ENCODE peak calls at places on chromosomes 1 and 21, in four cellular contexts. V is GM12878, L is HepG2, P is K562. O is an unnamed sample.
A peak's percentile ranks its signal among the peaks of the same experiment; 100 is the strongest.

GRCh38 chr1:244730153-244730933 is 77.4 kb downstream of the DESI2 start:
- DNase-seq in V (no peak), P (no peak), L (no peak), O (peak; percentile 57)

GRCh38 chr21:42563261-42564045 is 49.8 kb downstream of the SLC37A1 start:
- DNase-seq in P (peak; percentile 56), L (no peak), V (no peak), O (peak; percentile 1)

GRCh38 chr1:163821679-163822078 is 499.9 kb downstream of the NUF2 start:
- DNase-seq in V (no peak), L (no peak), P (no peak), O (no peak)

GRCh38 chr1:177772621-177773020 is 197.2 kb downstream of the SEC16B start:
- DNase-seq in V (no peak), P (no peak), L (no peak), O (no peak)

GRCh38 chr1:227913969-227914791 is 33.6 kb downstream of the WNT9A start:
- DNase-seq in L (no peak), P (no peak), V (no peak), O (no peak)

GRCh38 chr1:46302091-46303037 is 1.1 kb downstream of the LRRC41 start:
- DNase-seq in P (peak; percentile 76), L (peak; percentile 23), V (no peak), O (peak; percentile 43)

GRCh38 chr21:45363921-45364463 is 41.0 kb upstream of the COL18A1 start:
- DNase-seq in V (peak; percentile 8), P (peak; percentile 75), L (peak; percentile 82), O (no peak)

GRCh38 chr1:65011983-65012382 is 45.6 kb upstream of the JAK1 start:
- DNase-seq in L (no peak), V (no peak), P (no peak), O (no peak)

GRCh38 chr1:229408458-229409037 is 25.3 kb downstream of the ACTA1 start:
- DNase-seq in P (no peak), L (peak; percentile 55), V (no peak), O (no peak)

GRCh38 chr1:151905070-151905442 is 4.3 kb downstream of the THEM4 start:
- DNase-seq in L (no peak), V (no peak), P (peak; percentile 14), O (no peak)

GRCh38 chr1:3021801-3022401 is 634 bp downstream of the ACTRT2 start:
- DNase-seq in V (no peak), L (no peak), P (no peak), O (no peak)

GRCh38 chr1:41416081-41416480 is 54.8 kb downstream of the FOXO6 start:
- DNase-seq in V (no peak), P (no peak), L (no peak), O (no peak)

GRCh38 chr21:35395728-35396127 is 346.6 kb upstream of the RUNX1 start:
- DNase-seq in V (no peak), L (no peak), P (no peak), O (no peak)

GRCh38 chr1:194045416-194045815 is 859.0 kb upstream of the B3GALT2 start:
- DNase-seq in L (no peak), V (no peak), P (no peak), O (no peak)

GRCh38 chr1:225695578-225696332 is 42.8 kb upstream of the ENAH start:
- DNase-seq in P (no peak), L (peak; percentile 58), V (no peak), O (no peak)

GRCh38 chr21:39867198-39867650 is at the start of gene PCP4:
- DNase-seq in V (no peak), P (peak; percentile 74), L (peak; percentile 7), O (peak; percentile 87)

GRCh38 chr1:8352471-8352845 is 34.5 kb downstream of the SLC45A1 start:
- DNase-seq in L (no peak), P (no peak), V (no peak), O (no peak)

GRCh38 chr1:9726406-9726805 is 74.9 kb downstream of the PIK3CD start:
- DNase-seq in V (no peak), L (no peak), P (no peak), O (no peak)

GRCh38 chr21:41832230-41833137 is 46.7 kb downstream of the PRDM15 start:
- DNase-seq in L (no peak), V (no peak), P (no peak), O (no peak)

GRCh38 chr1:116075981-116076380 is 35.2 kb upstream of the MAB21L3 start:
- DNase-seq in L (no peak), P (no peak), V (no peak), O (no peak)

GRCh38 chr1:207644479-207644851 is 468 bp upstream of the CR1L start:
- DNase-seq in P (peak; percentile 43), L (no peak), V (no peak), O (no peak)

DNA sequence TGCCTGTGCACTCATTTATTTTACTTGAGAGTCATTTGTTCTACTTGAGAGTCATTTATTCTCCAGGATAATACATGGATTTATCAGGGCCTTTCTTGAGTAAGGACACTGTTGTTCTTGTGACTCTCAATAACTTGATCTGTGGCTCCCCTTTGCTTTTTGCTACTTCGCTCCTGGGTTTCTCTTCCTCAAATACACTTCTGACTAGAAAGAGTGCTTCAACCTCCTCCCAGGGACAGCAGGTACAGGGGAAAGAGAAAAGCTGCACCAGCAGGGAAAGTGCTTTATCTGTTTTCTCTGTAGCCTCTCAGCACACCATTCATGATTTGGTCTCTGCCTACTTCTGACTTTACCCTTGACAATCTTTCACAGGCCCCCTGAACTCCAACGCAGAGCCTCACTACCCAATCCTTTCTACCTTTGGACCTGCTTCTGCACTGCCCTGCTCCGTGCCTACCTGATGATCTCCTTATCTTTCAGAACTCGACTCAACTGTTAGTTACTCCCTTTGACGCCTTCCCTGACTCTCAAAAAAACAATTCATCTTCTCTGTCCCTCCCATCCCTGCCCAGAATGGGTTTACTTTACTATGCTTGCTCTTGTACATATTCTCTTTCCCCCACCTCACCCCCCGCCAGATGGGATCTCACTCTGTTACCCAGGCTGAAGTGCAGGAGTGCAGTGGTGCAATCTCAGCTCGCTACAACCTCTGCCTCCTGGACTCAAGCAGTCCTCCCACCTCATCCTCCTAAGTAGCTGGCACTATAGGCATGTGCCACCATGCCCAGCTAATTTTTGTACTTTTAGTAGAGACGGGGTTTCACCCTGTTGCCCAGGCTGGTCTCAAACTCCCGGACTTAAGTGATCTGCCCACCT is 15.6 kb upstream of the PIGM start:
- DNase-seq in V (no peak), P (no peak), L (peak; percentile 61), O (no peak)
- TF ChIP-seq NR2C2 in V (no peak), P (no peak), L (no peak), O (no peak)

DNA sequence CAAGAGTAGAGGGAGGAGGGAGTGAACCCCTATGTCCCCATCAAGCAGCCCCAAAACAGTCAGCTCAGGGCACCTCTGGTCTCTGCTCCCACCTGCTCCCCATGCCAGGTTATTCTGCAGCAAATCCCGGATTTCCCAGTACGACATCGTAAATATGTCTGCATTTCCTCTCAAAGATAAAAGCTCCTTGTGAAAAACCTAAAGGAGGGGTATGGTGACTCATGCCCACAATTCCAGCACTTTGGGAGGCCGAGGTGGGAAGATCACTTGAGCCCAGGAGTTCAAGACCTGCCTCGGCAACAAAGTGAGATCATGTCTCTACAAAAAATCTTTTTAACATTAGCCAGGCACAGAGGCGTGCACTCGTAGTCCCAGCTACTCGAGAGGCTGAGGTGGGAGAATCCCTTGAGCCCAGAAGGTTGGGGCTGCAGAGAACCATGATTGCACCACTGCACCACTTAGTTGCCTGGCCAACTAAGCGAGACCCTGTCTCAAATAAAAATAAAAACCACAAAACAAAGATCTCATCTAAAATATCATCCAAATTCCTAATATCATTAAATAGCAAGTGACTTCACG is 7.1 kb downstream of the ACOT7 start:
- DNase-seq in P (no peak), L (no peak), V (no peak), O (no peak)
- TF ChIP-seq ESRRA in P (no peak), L (no peak), V (no peak), O (no peak)

GRCh38 chr1:155124503-155125463 is 2.9 kb upstream of the EFNA1 start:
- DNase-seq in P (no peak), L (no peak), V (no peak), O (peak; percentile 43)
- TF ChIP-seq NR2C2 in P (no peak), L (no peak), V (no peak), O (no peak)

GRCh38 chr1:44819594-44820327 is 11.4 kb downstream of the BTBD19 start:
- DNase-seq in P (peak; percentile 90), V (peak; percentile 90), L (peak; percentile 90), O (peak; percentile 83)
- TF ChIP-seq ESRRA in P (peak; percentile 6), V (peak; percentile 90), L (peak; percentile 70), O (no peak)

DNA sequence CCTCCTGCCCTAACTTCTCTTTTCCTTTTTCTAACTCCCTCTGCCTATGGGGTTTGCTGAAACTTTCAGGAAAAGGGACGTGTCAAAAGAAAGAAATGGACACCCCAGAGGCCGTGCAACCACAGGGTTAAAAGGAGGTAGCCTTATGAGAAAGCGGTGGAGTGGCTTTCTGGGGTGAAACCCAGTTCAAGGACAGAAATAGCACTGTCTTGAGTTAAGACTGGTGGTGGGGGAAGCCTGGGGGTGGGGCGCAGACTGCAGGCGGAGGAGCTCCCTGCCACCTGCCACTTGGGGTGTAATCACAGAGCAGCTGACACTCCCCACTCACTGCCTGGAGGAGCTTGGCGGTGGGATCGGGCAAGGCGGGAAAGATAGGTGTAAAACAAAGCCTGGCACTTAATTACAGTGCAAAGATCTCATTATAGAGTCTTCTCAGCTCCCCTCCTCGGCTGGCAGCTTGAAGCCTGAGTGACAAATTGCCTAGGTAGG is 756 bp upstream of the TLR5 start:
- DNase-seq in V (peak; percentile 21), P (peak; percentile 79), L (no peak), O (no peak)
- TF ChIP-seq NR2C2 in V (no peak), P (no peak), L (no peak), O (no peak)